ENCODE peak calls at places on chromosomes 5 and 9, in eight cellular contexts. X, R, T, O, A, E, L and K are unnamed samples.

GRCh38 chr5:152106571-152106970 is 181.9 kb upstream of the GLRA1 start:
- DNase-seq in O (no peak), R (no peak), T (no peak), A (no peak), X (no peak), E (no peak), L (no peak), K (no peak)

GRCh38 chr9:110114888-110115259 is 93.1 kb downstream of the C9orf152 start:
- DNase-seq in L (no peak), R (no peak), E (no peak), T (no peak), A (peak; percentile 21), X (no peak), O (peak; percentile 53), K (no peak)

GRCh38 chr5:169027456-169028118 is 273.4 kb downstream of the SLIT3 start:
- DNase-seq in O (no peak), T (no peak), R (no peak), X (no peak), L (no peak), A (no peak), E (no peak), K (no peak)

GRCh38 chr9:78213696-78214095 is 22.2 kb upstream of the CEP78 start:
- DNase-seq in O (peak; percentile 47), E (peak; percentile 16), L (peak; percentile 10), T (no peak), R (no peak), X (no peak), A (no peak), K (no peak)

GRCh38 chr5:17154211-17154996 is 63.0 kb upstream of the BASP1 start:
- DNase-seq in L (peak; percentile 69), E (peak; percentile 91), A (no peak), O (peak; percentile 68), T (no peak), R (no peak), X (no peak), K (no peak)

GRCh38 chr5:167754501-167754941 is 536.9 kb upstream of the WWC1 start:
- DNase-seq in X (no peak), T (no peak), L (no peak), R (no peak), A (no peak), E (no peak), O (peak; percentile 60), K (peak; percentile 68)

GRCh38 chr5:81505672-81506071 is 111.7 kb upstream of the ACOT12 start:
- DNase-seq in O (no peak), L (no peak), A (no peak), X (no peak), T (no peak), E (no peak), R (no peak), K (no peak)

GRCh38 chr9:125994066-125994943 is 247.1 kb downstream of the PBX3 start:
- DNase-seq in E (no peak), A (no peak), X (no peak), O (no peak), L (no peak), R (no peak), T (no peak), K (no peak)

GRCh38 chr9:20884985-20885593 is 146.4 kb downstream of the HACD4 start:
- DNase-seq in O (peak; percentile 45), T (peak; percentile 45), X (peak; percentile 26), L (peak; percentile 60), A (peak; percentile 21), R (peak; percentile 59), E (peak; percentile 37), K (peak; percentile 33)

GRCh38 chr5:114634517-114634916 is 272.6 kb downstream of the KCNN2 start:
- DNase-seq in L (no peak), T (no peak), A (no peak), R (no peak), O (no peak), E (no peak), X (no peak), K (no peak)

GRCh38 chr5:79961731-79962579 is 29.1 kb downstream of the MTX3 start:
- DNase-seq in X (no peak), T (no peak), A (no peak), L (no peak), O (no peak), R (no peak), E (no peak), K (no peak)

GRCh38 chr5:180353226-180353962 is at the start of gene GFPT2:
- DNase-seq in E (peak; percentile 30), L (peak; percentile 53), A (peak; percentile 82), R (peak; percentile 72), O (peak; percentile 84), X (peak; percentile 72), T (peak; percentile 86), K (no peak)

GRCh38 chr5:102946414-102946813 is 173.5 kb downstream of the GIN1 start:
- DNase-seq in X (no peak), O (no peak), T (no peak), A (no peak), L (no peak), E (no peak), R (no peak), K (no peak)

GRCh38 chr5:137954131-137954879 is 65.0 kb downstream of the PKD2L2 start:
- DNase-seq in E (peak; percentile 21), A (no peak), R (no peak), L (peak; percentile 88), T (peak; percentile 81), X (no peak), O (peak; percentile 91), K (peak; percentile 74)

GRCh38 chr5:143700994-143701393 is 111.0 kb upstream of the HMHB1 start:
- DNase-seq in E (no peak), A (no peak), T (no peak), L (no peak), X (no peak), R (no peak), O (no peak), K (no peak)
- TF ChIP-seq CTCF in E (peak; percentile 17), A (peak; percentile 20), T (no peak), L (peak; percentile 33), X (no peak), R (no peak), O (no peak), K (no peak)

GRCh38 chr9:109015026-109015280 is 1.7 kb upstream of the CTNNAL1 start:
- DNase-seq in L (no peak), X (no peak), O (no peak), E (no peak), R (no peak), A (no peak), T (no peak), K (no peak)

GRCh38 chr9:109013678-109014145 is 413 bp upstream of the CTNNAL1 start:
- DNase-seq in E (peak; percentile 73), X (no peak), R (no peak), T (no peak), L (peak; percentile 57), A (no peak), O (no peak), K (peak; percentile 41)

GRCh38 chr9:109012876-109013677 is at the start of gene CTNNAL1:
- DNase-seq in O (peak; percentile 86), E (peak; percentile 71), R (peak; percentile 97), A (peak; percentile 97), X (peak; percentile 93), L (peak; percentile 87), T (peak; percentile 96), K (peak; percentile 55)

GRCh38 chr9:109016132-109016531 is 2.8 kb upstream of the CTNNAL1 start:
- DNase-seq in E (no peak), L (no peak), X (no peak), A (no peak), T (no peak), R (no peak), O (no peak), K (peak; percentile 52)

DNA sequence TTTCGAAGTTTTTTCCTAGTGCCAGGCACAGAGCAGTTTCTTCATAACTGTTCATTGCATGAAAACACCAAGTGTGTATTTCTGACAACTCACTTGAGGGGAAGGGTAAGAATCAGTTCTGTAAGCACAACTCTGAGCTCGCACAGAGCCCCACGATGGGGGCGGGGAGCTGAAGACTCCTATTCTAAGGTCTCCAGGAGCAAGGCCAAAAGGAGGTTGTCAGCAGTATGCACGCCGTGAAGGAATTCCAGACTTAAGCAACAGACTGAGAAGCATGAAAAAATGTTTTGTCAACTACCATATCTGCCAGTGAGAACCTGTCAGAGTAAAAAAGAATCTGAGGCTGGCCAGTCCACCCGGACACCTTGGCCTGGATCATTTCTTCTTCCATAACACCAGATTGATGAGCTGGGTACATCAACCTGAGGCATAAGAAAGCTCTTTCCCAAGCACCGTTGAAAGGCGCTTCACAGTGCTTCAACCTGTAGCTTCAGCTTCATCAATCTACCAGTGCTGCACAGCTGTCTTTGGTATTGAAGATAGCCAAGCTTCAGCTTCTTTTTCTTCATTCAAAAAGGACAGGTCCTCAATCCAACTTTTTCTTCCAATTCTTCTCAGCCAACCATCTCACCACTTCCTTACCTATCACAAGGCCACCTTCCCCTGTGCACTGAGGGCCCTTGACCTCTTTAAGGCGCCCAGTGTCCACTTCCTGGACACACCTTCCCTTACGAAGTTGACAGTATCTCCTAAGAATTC is 1.1 kb upstream of the CTNNAL1 start:
- DNase-seq in R (peak; percentile 22), X (no peak), O (peak; percentile 49), L (peak; percentile 64), E (peak; percentile 48), A (no peak), T (peak; percentile 39), K (peak; percentile 22)
- H3K4me3 ChIP-seq in R (no peak overlapping the region), X (no peak overlapping the region), O (no peak overlapping the region), L (no peak overlapping the region), E (no peak overlapping the region), A (peak overlapping the region; percentile 87), T (no peak overlapping the region), K (no peak overlapping the region)

DNA sequence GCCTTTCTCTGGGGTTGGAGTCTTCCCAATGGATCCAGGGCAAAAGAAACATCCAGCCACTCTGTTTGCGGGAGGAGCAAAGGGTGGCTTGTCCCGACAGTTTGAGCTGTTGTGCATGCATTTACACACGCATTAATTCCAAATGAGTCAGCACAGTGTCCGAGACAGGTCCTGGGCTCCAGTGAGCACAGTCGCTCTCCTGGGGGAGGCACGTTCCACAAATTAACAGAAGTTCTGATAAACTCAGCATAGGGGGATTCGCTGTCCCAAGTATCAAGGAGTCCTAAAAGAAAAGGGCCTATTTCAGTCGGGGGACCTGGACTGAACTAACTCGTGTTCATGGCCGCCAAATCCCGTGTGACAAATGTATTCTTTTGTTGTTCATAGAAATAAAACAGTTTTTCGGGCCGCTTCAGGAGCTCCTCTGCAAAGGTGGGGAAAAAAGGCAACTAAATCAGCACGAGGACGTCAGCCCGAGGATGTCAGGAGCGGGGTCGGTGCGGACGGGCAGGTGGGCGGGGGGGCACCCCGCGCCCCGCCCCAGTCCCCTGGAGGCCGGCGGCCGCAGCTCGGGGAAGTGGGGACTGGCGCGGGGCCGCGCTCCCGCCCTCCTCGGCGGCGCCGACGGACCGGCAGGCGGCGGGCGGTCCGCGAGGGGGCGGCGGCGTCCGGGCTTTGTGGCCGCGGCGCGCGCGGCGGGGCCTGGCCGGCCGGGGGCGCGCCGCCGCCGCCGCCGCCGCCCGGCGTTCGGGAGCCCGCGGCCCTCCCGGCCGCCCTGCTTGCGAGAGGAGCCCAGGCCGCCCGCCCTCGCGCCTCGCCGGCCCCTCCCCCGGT is at the start of gene MSANTD3:
- DNase-seq in O (peak; percentile 72), E (peak; percentile 76), A (peak; percentile 74), T (peak; percentile 51), R (peak; percentile 49), X (no peak), L (peak; percentile 73), K (no peak)
- TF ChIP-seq CTCF in O (no peak), E (no peak), A (peak; percentile 41), T (peak; percentile 57), R (no peak), X (no peak), L (no peak), K (no peak)

DNA sequence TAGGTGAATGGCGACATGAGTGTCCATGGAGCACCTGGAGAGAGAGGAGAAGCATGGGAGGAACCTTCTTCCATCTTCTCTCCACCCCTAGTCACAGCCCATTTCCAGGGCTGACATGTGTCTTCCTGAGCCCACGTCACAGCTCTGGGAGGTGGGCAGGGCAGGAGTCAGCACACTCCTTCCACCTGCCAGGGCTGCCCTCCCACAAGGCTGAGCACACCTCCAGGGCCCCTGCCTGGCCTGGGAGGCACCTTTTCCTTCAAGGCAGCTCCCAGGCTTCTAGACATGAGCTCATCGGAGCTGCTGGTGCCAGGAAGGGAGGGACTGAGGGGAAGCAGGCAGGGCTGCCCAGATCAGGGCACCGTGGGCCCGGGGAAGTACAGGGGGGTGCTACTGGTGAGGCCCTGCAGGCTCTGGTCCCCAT is 13.6 kb upstream of the SYNPO start:
- DNase-seq in T (peak; percentile 66), E (peak; percentile 32), L (no peak), O (no peak), A (peak; percentile 48), R (no peak), X (no peak), K (no peak)
- H3K4me3 ChIP-seq in T (no peak overlapping the region), E (no peak overlapping the region), L (no peak overlapping the region), O (no peak overlapping the region), A (peak overlapping the region; percentile 93), R (no peak overlapping the region), X (peak overlapping the region; percentile 9), K (no peak overlapping the region)